ENCODE peak calls at places on chromosome 18, in six cellular contexts. R is left ventricle myocardium inferior, P is body of pancreas, T is BJ, Z is fibroblast of lung, F is upper lobe of right lung. D is an unnamed sample.

GRCh38 chr18:13811993-13812392 is 12.0 kb upstream of the MC5R start:
- DNase-seq in R (no peak), P (no peak), T (no peak), Z (no peak), F (no peak), D (no peak)

GRCh38 chr18:30387401-30387800 is 655.1 kb downstream of the DSC3 start:
- DNase-seq in R (no peak), P (no peak), T (no peak), Z (no peak), F (no peak), D (no peak)

GRCh38 chr18:14971461-14972185 is 223.7 kb downstream of the ANKRD30B start:
- DNase-seq in R (no peak), P (no peak), T (no peak), Z (peak), F (no peak), D (peak)

GRCh38 chr18:40867452-40867851 is 1087.6 kb upstream of the PIK3C3 start:
- DNase-seq in R (no peak), P (no peak), T (peak), Z (peak), F (no peak), D (no peak)

GRCh38 chr18:6414118-6414722 is 491 bp downstream of the L3MBTL4 start:
- DNase-seq in R (peak), P (peak), T (no peak), Z (peak), F (peak), D (no peak)

GRCh38 chr18:28174181-28174906 is 2.6 kb downstream of the CDH2 start:
- DNase-seq in R (no peak), P (no peak), T (no peak), Z (no peak), F (no peak), D (no peak)

GRCh38 chr18:32576296-32576916 is 105.7 kb upstream of the GAREM1 start:
- DNase-seq in R (no peak), P (no peak), T (no peak), Z (peak), F (no peak), D (no peak)

GRCh38 chr18:79965119-79965902 is 868 bp downstream of the HSBP1L1 start:
- DNase-seq in R (no peak), P (peak), T (no peak), Z (peak), F (peak), D (no peak)

GRCh38 chr18:38695559-38696270 is 1130.1 kb upstream of the CELF4 start:
- DNase-seq in R (no peak), P (no peak), T (no peak), Z (peak), F (no peak), D (no peak)

GRCh38 chr18:28365406-28365805 is 188.5 kb upstream of the CDH2 start:
- DNase-seq in R (no peak), P (no peak), T (no peak), Z (no peak), F (no peak), D (no peak)

GRCh38 chr18:78557371-78557770 is 422.2 kb upstream of the SALL3 start:
- DNase-seq in R (no peak), P (no peak), T (no peak), Z (no peak), F (no peak), D (no peak)

GRCh38 chr18:52903858-52904257 is 563.9 kb downstream of the DCC start:
- DNase-seq in R (peak), P (peak), T (no peak), Z (peak), F (no peak), D (no peak)

GRCh38 chr18:33828949-33829348 is 250.9 kb downstream of the ASXL3 start:
- DNase-seq in R (no peak), P (no peak), T (no peak), Z (no peak), F (no peak), D (no peak)
- H3K4me3 ChIP-seq in R (no peak), P (no peak), T (no peak), Z (no peak), F (no peak), D (no peak)

DNA sequence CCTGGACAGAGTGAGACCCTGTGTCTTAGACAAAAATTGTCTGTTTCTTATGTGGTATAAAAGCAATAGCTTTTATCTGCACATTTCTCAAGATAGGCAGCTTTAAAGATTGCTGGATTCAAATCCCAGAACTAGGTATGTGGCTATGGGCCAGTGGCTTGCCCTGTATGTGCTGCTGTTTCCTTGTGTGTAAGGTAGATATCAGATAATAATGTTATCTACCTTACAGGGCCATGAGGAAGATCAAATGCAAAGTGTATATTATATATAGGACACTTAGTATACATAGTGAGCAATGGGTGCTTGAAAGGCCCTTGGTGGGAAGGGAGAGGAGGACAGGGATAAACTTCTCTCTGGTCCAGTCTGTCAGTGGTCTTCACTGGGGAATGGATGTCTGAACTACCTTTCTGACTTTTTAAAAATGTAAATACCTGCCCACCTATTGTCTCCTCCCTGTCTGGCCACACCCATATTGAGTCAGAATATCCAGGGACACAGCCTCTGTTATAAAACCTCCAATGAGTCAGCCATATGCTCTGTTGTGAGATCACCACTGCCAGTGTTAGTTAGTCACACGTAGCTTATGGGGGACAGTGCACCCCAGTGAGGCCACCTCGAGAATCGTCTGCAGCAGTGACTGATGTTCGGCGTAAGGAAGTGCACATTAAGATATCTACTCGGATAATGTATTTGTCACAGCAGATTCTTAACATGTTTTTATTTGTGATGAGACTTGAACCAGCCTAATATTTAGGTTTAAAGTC is 383.4 kb downstream of the PTPRM start:
- DNase-seq in R (no peak), P (no peak), T (no peak), Z (peak), F (no peak), D (no peak)
- TF ChIP-seq CTCF in R (no peak), P (no peak), T (no peak), Z (no peak), F (no peak), D (no peak)

GRCh38 chr18:57827646-57828045 is 24.5 kb upstream of the ATP8B1 start:
- DNase-seq in R (no peak), P (no peak), T (no peak), Z (no peak), F (no peak), D (no peak)
- H3K4me3 ChIP-seq in R (no peak), P (no peak), T (no peak), Z (no peak), F (no peak), D (no peak)

GRCh38 chr18:54899500-54899899 is 59.8 kb downstream of the CCDC68 start:
- DNase-seq in R (no peak), P (no peak), T (no peak), Z (no peak), F (no peak), D (no peak)
- TF ChIP-seq CTCF in R (no peak), P (no peak), T (no peak), Z (no peak), F (no peak), D (no peak)

D was measured in AG09309.